ENCODE peak calls at places on chromosome 2, in five cellular contexts. K is astrocyte, X is kidney epithelial cell, J is IMR-90, I is astrocyte of the spinal cord. N is an unnamed sample.

GRCh38 chr2:150370600-150370999 is 116.9 kb downstream of the RND3 start:
- DNase-seq in X (no peak), J (no peak), I (no peak), K (no peak), N (no peak)

GRCh38 chr2:167510071-167510759 is 621.9 kb downstream of the XIRP2 start:
- DNase-seq in X (no peak), I (peak; percentile 24), K (peak; percentile 18), J (no peak), N (no peak)

GRCh38 chr2:120353591-120353898 is 7.6 kb downstream of the INHBB start:
- DNase-seq in J (no peak), I (no peak), K (no peak), X (no peak), N (no peak)

GRCh38 chr2:94982661-94983060 is 42.8 kb upstream of the MAL start:
- DNase-seq in X (peak; percentile 68), K (no peak), J (peak; percentile 32), I (peak; percentile 9), N (no peak)

GRCh38 chr2:134170700-134171099 is 83.2 kb upstream of the MGAT5 start:
- DNase-seq in I (no peak), K (no peak), X (no peak), J (no peak), N (no peak)

GRCh38 chr2:48530033-48530804 is at the start of gene STON1:
- DNase-seq in K (no peak), X (no peak), J (peak; percentile 25), I (peak; percentile 38), N (no peak)

GRCh38 chr2:149902104-149902503 is 314.5 kb upstream of the MMADHC start:
- DNase-seq in J (no peak), I (no peak), X (no peak), K (peak; percentile 52), N (no peak)

GRCh38 chr2:239625913-239626734 is 225.3 kb upstream of the HDAC4 start:
- DNase-seq in J (no peak), K (no peak), X (no peak), I (no peak), N (no peak)

GRCh38 chr2:195848119-195848899 is 191.3 kb downstream of the SLC39A10 start:
- DNase-seq in K (no peak), X (no peak), I (no peak), J (no peak), N (no peak)

GRCh38 chr2:239264838-239265651 is 135.8 kb downstream of the HDAC4 start:
- DNase-seq in X (no peak), J (peak; percentile 61), K (peak; percentile 73), I (peak; percentile 73), N (no peak)

GRCh38 chr2:68436270-68436669 is 30.8 kb downstream of the FBXO48 start:
- DNase-seq in I (no peak), J (peak; percentile 45), K (peak; percentile 14), X (no peak), N (no peak)

GRCh38 chr2:68435605-68436004 is 31.5 kb downstream of the FBXO48 start:
- DNase-seq in K (peak; percentile 46), J (peak; percentile 56), X (no peak), I (no peak), N (no peak)

GRCh38 chr2:68431316-68431972 is 35.6 kb downstream of the FBXO48 start:
- DNase-seq in J (no peak), I (no peak), X (no peak), K (no peak), N (no peak)

GRCh38 chr2:68434981-68435380 is 32.1 kb downstream of the FBXO48 start:
- DNase-seq in K (no peak), I (no peak), X (no peak), J (no peak), N (no peak)

DNA sequence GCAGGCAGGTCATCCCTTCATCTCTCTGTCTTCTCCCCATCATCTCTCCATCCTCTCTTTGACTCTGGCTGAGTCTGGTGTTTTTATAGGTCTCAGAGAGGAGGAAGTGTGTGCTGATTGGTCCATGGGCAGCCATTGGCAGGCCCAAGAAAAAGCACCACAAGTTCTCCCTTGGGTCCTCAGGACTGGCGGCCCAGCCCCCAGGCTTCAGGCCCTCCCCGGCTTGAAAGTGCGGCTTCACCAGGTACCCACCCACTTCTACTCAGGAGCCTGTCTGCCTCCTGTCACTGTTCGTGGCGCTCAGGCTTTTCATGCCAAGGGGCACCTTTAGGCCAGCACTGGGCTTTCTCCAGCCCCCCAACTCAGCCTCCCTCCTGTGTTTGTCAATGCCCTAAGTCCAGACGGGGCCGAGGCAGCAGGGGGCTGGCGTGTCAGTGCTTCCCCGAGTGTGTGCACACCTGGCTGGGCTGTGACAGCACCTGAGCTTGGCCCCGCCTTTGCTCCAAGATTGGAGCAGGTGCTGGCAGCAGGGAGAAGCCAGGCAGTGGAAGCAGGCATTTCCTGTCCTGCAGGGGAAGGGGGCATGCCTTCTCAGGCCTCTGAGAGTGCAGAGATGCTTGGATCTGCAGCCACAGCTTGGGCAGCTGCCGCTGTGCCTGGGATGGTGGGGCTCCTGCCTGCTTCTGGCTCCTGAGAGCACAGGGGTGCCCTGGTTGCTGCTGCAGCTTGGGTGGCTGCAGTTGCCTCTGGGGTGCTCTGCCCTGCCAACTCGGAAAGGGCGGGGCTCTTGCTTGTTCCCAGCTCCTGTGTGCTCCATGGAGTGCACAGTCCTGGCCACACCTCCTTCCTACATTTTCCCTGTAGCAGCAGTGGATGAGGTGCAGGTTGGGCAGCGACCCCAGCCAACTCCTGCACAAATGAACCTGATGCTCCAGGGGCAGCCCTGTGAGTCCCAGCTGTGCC is 34.1 kb downstream of the FBXO48 start:
- DNase-seq in J (no peak), X (no peak), K (no peak), I (no peak), N (no peak)
- H3K4me3 ChIP-seq in J (no peak overlapping the region), X (no peak overlapping the region), K (no peak overlapping the region), I (no peak overlapping the region), N (no peak overlapping the region)

DNA sequence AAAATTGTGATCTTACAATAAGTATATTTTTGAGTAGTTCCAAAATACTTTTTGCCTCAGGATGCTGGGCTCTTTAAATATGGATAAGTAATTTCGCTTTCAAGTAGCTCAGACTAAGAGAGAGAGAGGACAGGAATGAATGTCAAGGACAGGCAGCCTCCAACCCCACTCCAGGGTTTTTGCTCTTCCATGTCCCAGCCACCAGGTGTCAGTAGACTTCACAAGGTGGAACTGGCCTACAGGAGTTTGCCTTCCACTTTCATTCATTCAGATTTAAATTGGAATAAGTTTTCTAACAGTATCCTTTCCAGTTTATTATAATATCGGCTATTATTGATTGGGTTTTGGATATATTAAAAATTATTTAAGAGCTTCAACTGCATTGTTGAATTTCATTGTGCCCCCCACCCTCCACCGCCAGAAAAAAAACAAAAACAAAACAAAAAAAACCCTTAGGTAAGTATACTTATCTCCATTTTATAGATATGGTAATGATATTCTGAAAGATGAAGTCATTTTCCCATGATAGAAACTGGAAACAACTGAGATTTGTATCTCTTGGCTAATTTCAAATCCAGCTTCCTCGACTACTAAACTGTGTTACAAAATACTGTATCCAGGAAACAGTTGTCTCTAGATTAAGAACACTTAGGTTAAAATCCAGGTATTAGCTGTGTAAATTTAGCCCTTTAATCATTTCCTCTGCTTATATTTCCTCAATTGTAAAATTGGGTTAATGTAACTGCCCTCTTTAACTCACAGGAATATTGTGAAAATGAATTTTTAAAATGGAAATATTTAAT is 793.1 kb downstream of the ERBB4 start:
- DNase-seq in K (peak; percentile 34), J (peak; percentile 49), I (peak; percentile 62), X (peak; percentile 21), N (peak; percentile 2)
- TF ChIP-seq CTCF in K (peak; percentile 89), J (peak; percentile 90), I (peak; percentile 92), X (peak; percentile 91), N (peak; percentile 70)

GRCh38 chr2:191204443-191204842 is 40.8 kb upstream of the MYO1B start:
- DNase-seq in X (no peak), K (no peak), J (no peak), I (no peak), N (no peak)
- H3K4me3 ChIP-seq in X (no peak overlapping the region), K (no peak overlapping the region), J (no peak overlapping the region), I (no peak overlapping the region), N (no peak overlapping the region)

DNA sequence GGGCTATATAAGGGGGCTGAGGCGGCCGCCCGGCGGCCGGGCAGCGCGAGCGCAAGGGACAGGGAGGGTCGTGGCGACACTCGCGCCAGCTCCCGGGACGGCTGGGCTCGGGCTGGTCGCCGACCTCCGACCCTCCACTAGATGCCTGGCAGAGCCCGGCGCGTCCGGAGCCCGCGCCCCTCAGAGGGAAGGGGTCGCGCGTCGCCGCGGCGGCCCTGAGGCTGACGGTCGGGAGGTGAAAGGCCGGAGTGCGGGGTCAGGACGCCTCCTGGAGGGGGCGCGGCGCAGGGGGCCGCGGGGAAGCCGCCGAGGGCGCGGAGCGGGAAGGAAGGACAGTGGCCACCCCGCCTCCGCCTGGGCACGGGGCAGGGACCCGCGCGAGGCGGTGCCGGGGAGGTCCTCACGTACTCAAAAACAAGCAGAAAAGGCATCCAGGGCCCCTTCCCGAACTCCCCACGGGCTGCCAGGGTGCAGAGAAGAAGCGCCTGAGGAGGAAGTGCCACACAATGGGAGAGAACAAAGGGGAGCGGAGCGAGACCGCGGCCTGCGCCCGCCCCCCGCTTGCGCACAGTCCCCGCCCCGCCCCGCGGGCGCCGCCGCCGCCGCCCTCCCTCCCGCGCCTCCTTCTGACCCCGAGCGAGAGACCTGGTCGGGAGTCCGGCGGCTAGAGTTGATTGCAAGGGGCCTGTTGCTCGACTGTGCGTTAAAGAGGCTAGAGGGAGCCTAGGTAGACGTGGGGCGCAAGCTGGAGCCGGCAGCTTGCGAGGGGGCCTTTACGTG is 791 bp upstream of the KLF7 start:
- DNase-seq in K (peak; percentile 67), I (peak; percentile 87), X (no peak), J (peak; percentile 81), N (no peak)
- TF ChIP-seq CTCF in K (no peak), I (peak; percentile 4), X (no peak), J (no peak), N (no peak)

DNA sequence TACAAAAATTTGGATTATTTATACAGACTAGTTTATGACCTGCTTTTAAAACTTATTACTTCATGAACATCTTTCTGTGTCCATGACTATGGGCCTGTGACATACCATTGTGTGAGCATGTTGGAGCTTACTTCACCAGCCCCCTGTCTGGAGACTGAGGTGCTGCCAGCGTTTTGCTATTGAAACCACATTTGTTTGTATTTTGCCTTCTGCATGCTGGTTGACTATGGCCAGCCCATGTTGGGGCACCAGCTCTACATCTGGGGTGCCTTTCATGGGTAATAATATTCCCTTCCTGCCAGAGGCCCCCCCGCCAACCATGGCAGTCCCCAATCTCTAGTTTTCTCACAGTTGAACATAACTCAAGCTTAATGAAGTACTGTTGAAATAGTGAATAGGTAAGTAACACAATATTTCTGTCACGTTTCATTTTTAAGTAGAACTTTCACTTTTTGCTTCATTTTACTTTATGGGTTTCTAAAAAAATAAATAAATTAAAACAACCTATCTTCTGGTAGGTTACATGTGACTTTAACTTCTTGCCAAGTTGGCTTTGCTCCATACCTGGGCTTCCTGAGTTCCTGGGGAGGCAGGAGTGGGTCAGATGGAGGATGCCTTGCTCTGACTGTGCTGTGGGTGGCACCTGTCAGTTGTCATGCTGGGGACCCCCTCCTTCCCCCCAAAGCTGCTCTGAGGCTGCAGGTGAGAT is 63.9 kb downstream of the DGKD start:
- DNase-seq in I (no peak), X (no peak), K (no peak), J (no peak), N (no peak)
- H3K4me3 ChIP-seq in I (no peak overlapping the region), X (no peak overlapping the region), K (no peak overlapping the region), J (no peak overlapping the region), N (no peak overlapping the region)

GRCh38 chr2:85468704-85469349 is 50.3 kb downstream of the SH2D6 start:
- DNase-seq in J (peak; percentile 58), K (peak; percentile 72), X (peak; percentile 70), I (peak; percentile 65), N (peak; percentile 17)
- TF ChIP-seq CTCF in J (no peak), K (no peak), X (no peak), I (no peak), N (no peak)

DNA sequence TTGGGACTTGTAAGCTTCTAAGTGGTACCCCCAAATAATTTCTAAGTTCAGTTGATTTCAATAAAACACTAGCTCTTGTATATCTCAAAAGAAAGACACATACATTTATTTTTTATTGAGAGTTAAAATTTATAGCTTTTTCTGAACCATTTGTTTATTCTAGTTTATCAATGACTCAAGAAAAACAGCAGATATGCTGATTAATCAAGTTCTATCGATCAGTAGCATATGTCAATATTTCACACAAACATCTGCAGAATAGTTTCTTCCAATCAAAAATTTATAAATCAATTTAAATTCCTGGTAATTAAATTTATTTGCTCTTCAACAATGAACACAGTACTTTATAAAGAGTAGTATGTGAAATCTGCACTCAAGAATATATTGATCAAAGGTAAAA is 5.3 kb downstream of the FIGN start:
- DNase-seq in J (no peak), K (no peak), X (no peak), I (no peak), N (no peak)
- H3K4me3 ChIP-seq in J (no peak overlapping the region), K (no peak overlapping the region), X (no peak overlapping the region), I (no peak overlapping the region), N (no peak overlapping the region)